ENCODE peak calls at places on chromosomes 1 and 21, in nine cellular contexts. One of them, this sample, is unnamed.

GRCh38 chr1:244280221-244280620 is 171.5 kb downstream of the ADSS2 start:
- DNase-seq in brain microvascular endothelial cell: no peak
- DNase-seq in heart right ventricle: no peak
- DNase-seq in nephron progenitor cell: no peak
- DNase-seq in epithelial cell of esophagus: no peak
- DNase-seq in HCT116: no peak
- DNase-seq in breast epithelium: no peak
- DNase-seq in Panc1: no peak
- DNase-seq in bronchial epithelial cell: no peak
- DNase-seq in this sample: no peak

GRCh38 chr1:16109571-16109970 is 36.1 kb upstream of the FAM131C start:
- DNase-seq in brain microvascular endothelial cell: no peak
- DNase-seq in heart right ventricle: no peak
- DNase-seq in nephron progenitor cell: no peak
- DNase-seq in epithelial cell of esophagus: peak; percentile 78
- DNase-seq in HCT116: no peak
- DNase-seq in breast epithelium: no peak
- DNase-seq in Panc1: no peak
- DNase-seq in bronchial epithelial cell: peak; percentile 79
- DNase-seq in this sample: no peak

GRCh38 chr1:240073097-240073496 is 18.6 kb upstream of the FMN2 start:
- DNase-seq in brain microvascular endothelial cell: no peak
- DNase-seq in heart right ventricle: no peak
- DNase-seq in nephron progenitor cell: no peak
- DNase-seq in epithelial cell of esophagus: no peak
- DNase-seq in HCT116: no peak
- DNase-seq in breast epithelium: no peak
- DNase-seq in Panc1: no peak
- DNase-seq in bronchial epithelial cell: no peak
- DNase-seq in this sample: no peak

GRCh38 chr21:32406405-32406804 is 6.1 kb upstream of the EVA1C start:
- DNase-seq in brain microvascular endothelial cell: no peak
- DNase-seq in heart right ventricle: no peak
- DNase-seq in nephron progenitor cell: no peak
- DNase-seq in epithelial cell of esophagus: no peak
- DNase-seq in HCT116: no peak
- DNase-seq in breast epithelium: no peak
- DNase-seq in Panc1: no peak
- DNase-seq in bronchial epithelial cell: peak; percentile 33
- DNase-seq in this sample: no peak

GRCh38 chr1:21822349-21822748 is 10.3 kb downstream of the LDLRAD2 start:
- DNase-seq in brain microvascular endothelial cell: no peak
- DNase-seq in heart right ventricle: no peak
- DNase-seq in nephron progenitor cell: peak; percentile 56
- DNase-seq in epithelial cell of esophagus: no peak
- DNase-seq in HCT116: no peak
- DNase-seq in breast epithelium: no peak
- DNase-seq in Panc1: no peak
- DNase-seq in bronchial epithelial cell: no peak
- DNase-seq in this sample: no peak

GRCh38 chr1:246147471-246148461 is 359.3 kb downstream of the SMYD3 start:
- DNase-seq in brain microvascular endothelial cell: no peak
- DNase-seq in heart right ventricle: no peak
- DNase-seq in nephron progenitor cell: no peak
- DNase-seq in epithelial cell of esophagus: no peak
- DNase-seq in HCT116: no peak
- DNase-seq in breast epithelium: no peak
- DNase-seq in Panc1: no peak
- DNase-seq in bronchial epithelial cell: no peak
- DNase-seq in this sample: no peak

GRCh38 chr1:156524481-156524869 is 23.9 kb upstream of the MEF2D start:
- DNase-seq in brain microvascular endothelial cell: no peak
- DNase-seq in heart right ventricle: no peak
- DNase-seq in nephron progenitor cell: no peak
- DNase-seq in epithelial cell of esophagus: no peak
- DNase-seq in HCT116: no peak
- DNase-seq in breast epithelium: no peak
- DNase-seq in Panc1: no peak
- DNase-seq in bronchial epithelial cell: no peak
- DNase-seq in this sample: no peak

GRCh38 chr1:173477286-173478098 is at the start of gene PRDX6:
- DNase-seq in brain microvascular endothelial cell: peak; percentile 77
- DNase-seq in heart right ventricle: peak; percentile 87
- DNase-seq in nephron progenitor cell: peak; percentile 58
- DNase-seq in epithelial cell of esophagus: peak; percentile 84
- DNase-seq in HCT116: peak; percentile 2
- DNase-seq in breast epithelium: peak; percentile 56
- DNase-seq in Panc1: no peak
- DNase-seq in bronchial epithelial cell: peak; percentile 50
- DNase-seq in this sample: peak; percentile 59

GRCh38 chr1:36839485-36839884 is 194.8 kb downstream of the GRIK3 start:
- DNase-seq in brain microvascular endothelial cell: no peak
- DNase-seq in heart right ventricle: no peak
- DNase-seq in nephron progenitor cell: no peak
- DNase-seq in epithelial cell of esophagus: no peak
- DNase-seq in HCT116: no peak
- DNase-seq in breast epithelium: no peak
- DNase-seq in Panc1: no peak
- DNase-seq in bronchial epithelial cell: no peak
- DNase-seq in this sample: no peak

GRCh38 chr1:79679916-79680315 is 673.4 kb upstream of the ADGRL4 start:
- DNase-seq in brain microvascular endothelial cell: no peak
- DNase-seq in heart right ventricle: no peak
- DNase-seq in nephron progenitor cell: no peak
- DNase-seq in epithelial cell of esophagus: peak; percentile 75
- DNase-seq in HCT116: no peak
- DNase-seq in breast epithelium: no peak
- DNase-seq in Panc1: no peak
- DNase-seq in bronchial epithelial cell: peak; percentile 22
- DNase-seq in this sample: no peak

GRCh38 chr21:41477641-41478318 is 30.2 kb downstream of the TMPRSS2 start:
- DNase-seq in brain microvascular endothelial cell: no peak
- DNase-seq in heart right ventricle: no peak
- DNase-seq in nephron progenitor cell: no peak
- DNase-seq in epithelial cell of esophagus: no peak
- DNase-seq in HCT116: no peak
- DNase-seq in breast epithelium: peak; percentile 60
- DNase-seq in Panc1: no peak
- DNase-seq in bronchial epithelial cell: no peak
- DNase-seq in this sample: no peak

GRCh38 chr1:193062698-193063463 is 3.5 kb downstream of the RO60 start:
- DNase-seq in brain microvascular endothelial cell: no peak
- DNase-seq in heart right ventricle: no peak
- DNase-seq in nephron progenitor cell: no peak
- DNase-seq in epithelial cell of esophagus: peak; percentile 28
- DNase-seq in HCT116: no peak
- DNase-seq in breast epithelium: no peak
- DNase-seq in Panc1: no peak
- DNase-seq in bronchial epithelial cell: peak; percentile 40
- DNase-seq in this sample: no peak

GRCh38 chr21:29490016-29490415 is 191.3 kb downstream of the BACH1 start:
- DNase-seq in brain microvascular endothelial cell: peak; percentile 40
- DNase-seq in heart right ventricle: no peak
- DNase-seq in nephron progenitor cell: no peak
- DNase-seq in epithelial cell of esophagus: no peak
- DNase-seq in HCT116: no peak
- DNase-seq in breast epithelium: no peak
- DNase-seq in Panc1: no peak
- DNase-seq in bronchial epithelial cell: no peak
- DNase-seq in this sample: no peak

GRCh38 chr1:33716976-33717688 is 146.7 kb upstream of the HMGB4 start:
- DNase-seq in brain microvascular endothelial cell: no peak
- DNase-seq in heart right ventricle: no peak
- DNase-seq in nephron progenitor cell: no peak
- DNase-seq in epithelial cell of esophagus: no peak
- DNase-seq in HCT116: no peak
- DNase-seq in breast epithelium: no peak
- DNase-seq in Panc1: no peak
- DNase-seq in bronchial epithelial cell: no peak
- DNase-seq in this sample: no peak

GRCh38 chr1:184189361-184189760 is 137.8 kb downstream of the TSEN15 start:
- DNase-seq in brain microvascular endothelial cell: no peak
- DNase-seq in heart right ventricle: peak; percentile 22
- DNase-seq in nephron progenitor cell: no peak
- DNase-seq in epithelial cell of esophagus: no peak
- DNase-seq in HCT116: no peak
- DNase-seq in breast epithelium: no peak
- DNase-seq in Panc1: no peak
- DNase-seq in bronchial epithelial cell: no peak
- DNase-seq in this sample: no peak

GRCh38 chr1:31795801-31796621 is 19.8 kb downstream of the SPOCD1 start:
- DNase-seq in brain microvascular endothelial cell: peak; percentile 86
- DNase-seq in heart right ventricle: no peak
- DNase-seq in nephron progenitor cell: no peak
- DNase-seq in epithelial cell of esophagus: peak; percentile 49
- DNase-seq in HCT116: no peak
- DNase-seq in breast epithelium: peak; percentile 47
- DNase-seq in Panc1: no peak
- DNase-seq in bronchial epithelial cell: peak; percentile 29
- DNase-seq in this sample: no peak

GRCh38 chr1:109624215-109625010 is 4.8 kb downstream of the AMPD2 start:
- DNase-seq in brain microvascular endothelial cell: no peak
- DNase-seq in heart right ventricle: no peak
- DNase-seq in nephron progenitor cell: no peak
- DNase-seq in epithelial cell of esophagus: no peak
- DNase-seq in HCT116: no peak
- DNase-seq in breast epithelium: no peak
- DNase-seq in Panc1: no peak
- DNase-seq in bronchial epithelial cell: no peak
- DNase-seq in this sample: no peak

GRCh38 chr1:224542783-224543440 is 73.2 kb upstream of the CNIH3 start:
- DNase-seq in brain microvascular endothelial cell: peak; percentile 98
- DNase-seq in heart right ventricle: no peak
- DNase-seq in nephron progenitor cell: no peak
- DNase-seq in epithelial cell of esophagus: peak; percentile 94
- DNase-seq in HCT116: peak; percentile 84
- DNase-seq in breast epithelium: no peak
- DNase-seq in Panc1: no peak
- DNase-seq in bronchial epithelial cell: peak; percentile 99
- DNase-seq in this sample: peak; percentile 45

DNA sequence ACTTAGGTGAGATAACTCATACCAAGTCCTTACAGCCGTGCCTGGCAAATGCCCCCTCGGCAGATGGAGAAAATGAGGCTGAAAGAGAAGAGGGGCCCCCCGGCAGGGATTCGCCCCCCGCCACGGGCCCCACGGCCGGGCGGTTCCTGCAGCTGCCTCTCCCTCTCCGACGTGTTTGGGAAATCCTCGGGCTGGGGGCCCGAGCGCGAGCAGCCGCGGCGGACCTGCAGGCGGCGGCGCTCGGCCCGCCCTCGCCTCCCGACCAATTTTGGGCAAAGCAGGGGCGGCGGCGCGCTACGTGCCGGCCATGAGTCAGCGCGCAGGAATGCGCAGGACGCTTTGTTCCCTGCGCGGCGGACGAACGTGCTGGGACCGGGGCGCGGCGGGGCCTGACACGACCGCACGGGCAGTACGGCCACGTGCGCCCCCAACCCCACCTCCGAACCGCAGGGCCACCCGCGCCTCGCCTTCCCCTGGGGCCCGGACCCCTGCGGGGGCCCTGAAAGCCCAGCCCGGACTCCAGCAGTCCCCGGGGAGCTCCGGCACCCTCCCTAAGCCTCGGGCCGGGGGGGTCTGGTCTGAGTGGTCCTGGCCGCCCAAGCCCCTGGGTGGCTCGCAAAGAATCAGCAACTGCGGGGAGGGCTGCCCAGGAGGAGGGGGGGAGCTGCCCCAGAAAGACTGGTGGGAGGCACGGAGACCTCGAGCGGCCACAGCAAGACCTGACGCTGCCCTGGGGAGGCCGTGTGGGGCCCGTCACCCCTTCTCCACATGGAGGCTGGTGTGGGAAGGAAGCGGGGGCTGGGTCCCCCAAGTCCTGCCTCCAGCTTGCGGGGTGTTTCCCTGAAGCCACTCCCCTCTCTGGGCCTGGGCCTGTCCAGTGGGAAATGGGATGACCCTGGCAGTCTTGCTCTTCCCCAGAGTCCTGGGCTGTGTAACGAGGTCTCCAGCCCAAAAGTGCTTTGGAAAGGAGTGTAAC is 11.9 kb upstream of the EDN2 start:
- DNase-seq in brain microvascular endothelial cell: no peak
- DNase-seq in heart right ventricle: peak; percentile 84
- DNase-seq in nephron progenitor cell: peak; percentile 84
- DNase-seq in epithelial cell of esophagus: peak; percentile 91
- DNase-seq in HCT116: peak; percentile 73
- DNase-seq in breast epithelium: peak; percentile 87
- DNase-seq in Panc1: no peak
- DNase-seq in bronchial epithelial cell: peak; percentile 72
- DNase-seq in this sample: peak; percentile 90
- TF ChIP-seq CTCF in brain microvascular endothelial cell: no peak
- TF ChIP-seq CTCF in heart right ventricle: no peak
- TF ChIP-seq CTCF in nephron progenitor cell: no peak
- TF ChIP-seq CTCF in epithelial cell of esophagus: no peak
- TF ChIP-seq CTCF in HCT116: no peak
- TF ChIP-seq CTCF in breast epithelium: peak; percentile 8
- TF ChIP-seq CTCF in Panc1: no peak
- TF ChIP-seq CTCF in bronchial epithelial cell: no peak
- TF ChIP-seq CTCF in this sample: no peak

GRCh38 chr1:9573723-9574122 is 15.0 kb upstream of the TMEM201 start:
- DNase-seq in brain microvascular endothelial cell: no peak
- DNase-seq in heart right ventricle: no peak
- DNase-seq in nephron progenitor cell: no peak
- DNase-seq in epithelial cell of esophagus: no peak
- DNase-seq in HCT116: no peak
- DNase-seq in breast epithelium: no peak
- DNase-seq in Panc1: no peak
- DNase-seq in bronchial epithelial cell: no peak
- DNase-seq in this sample: no peak
- TF ChIP-seq CTCF in brain microvascular endothelial cell: peak; percentile 47
- TF ChIP-seq CTCF in heart right ventricle: peak; percentile 34
- TF ChIP-seq CTCF in nephron progenitor cell: peak; percentile 34
- TF ChIP-seq CTCF in epithelial cell of esophagus: peak; percentile 40
- TF ChIP-seq CTCF in HCT116: peak; percentile 57
- TF ChIP-seq CTCF in breast epithelium: peak; percentile 40
- TF ChIP-seq CTCF in Panc1: peak; percentile 64
- TF ChIP-seq CTCF in bronchial epithelial cell: peak; percentile 15
- TF ChIP-seq CTCF in this sample: peak; percentile 21

GRCh38 chr1:182718311-182718710 is 33.9 kb upstream of the RGS8 start:
- DNase-seq in brain microvascular endothelial cell: no peak
- DNase-seq in heart right ventricle: no peak
- DNase-seq in nephron progenitor cell: no peak
- DNase-seq in epithelial cell of esophagus: no peak
- DNase-seq in HCT116: no peak
- DNase-seq in breast epithelium: no peak
- DNase-seq in Panc1: no peak
- DNase-seq in bronchial epithelial cell: no peak
- DNase-seq in this sample: no peak
- TF ChIP-seq CTCF in brain microvascular endothelial cell: peak; percentile 17
- TF ChIP-seq CTCF in heart right ventricle: no peak
- TF ChIP-seq CTCF in nephron progenitor cell: no peak
- TF ChIP-seq CTCF in epithelial cell of esophagus: no peak
- TF ChIP-seq CTCF in HCT116: no peak
- TF ChIP-seq CTCF in breast epithelium: no peak
- TF ChIP-seq CTCF in Panc1: no peak
- TF ChIP-seq CTCF in bronchial epithelial cell: no peak
- TF ChIP-seq CTCF in this sample: no peak

DNA sequence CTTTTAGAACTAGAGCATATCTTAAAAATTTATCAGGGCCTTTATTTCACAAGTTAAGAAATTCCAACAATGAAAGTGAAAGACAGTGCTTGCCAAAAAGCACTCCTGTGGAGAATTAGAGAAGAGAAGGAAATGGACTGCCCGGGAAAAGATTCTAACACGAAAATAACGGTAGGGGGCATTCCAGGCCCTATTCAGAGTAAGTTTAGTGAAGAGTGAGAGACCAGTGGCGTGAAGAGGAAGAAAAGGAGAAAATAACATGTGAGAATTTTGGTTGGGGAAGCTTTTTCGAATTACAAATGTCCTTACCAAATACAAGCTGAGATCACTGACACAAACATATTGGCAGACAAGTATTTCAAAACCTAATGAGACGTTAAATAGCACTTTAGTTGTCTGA is 38.4 kb upstream of the RBM34 start:
- DNase-seq in brain microvascular endothelial cell: peak; percentile 47
- DNase-seq in heart right ventricle: no peak
- DNase-seq in nephron progenitor cell: no peak
- DNase-seq in epithelial cell of esophagus: peak; percentile 16
- DNase-seq in HCT116: no peak
- DNase-seq in breast epithelium: no peak
- DNase-seq in Panc1: no peak
- DNase-seq in bronchial epithelial cell: peak; percentile 18
- DNase-seq in this sample: no peak
- TF ChIP-seq CTCF in brain microvascular endothelial cell: peak; percentile 59
- TF ChIP-seq CTCF in heart right ventricle: no peak
- TF ChIP-seq CTCF in nephron progenitor cell: peak; percentile 13
- TF ChIP-seq CTCF in epithelial cell of esophagus: peak; percentile 25
- TF ChIP-seq CTCF in HCT116: no peak
- TF ChIP-seq CTCF in breast epithelium: peak; percentile 12
- TF ChIP-seq CTCF in Panc1: no peak
- TF ChIP-seq CTCF in bronchial epithelial cell: peak; percentile 12
- TF ChIP-seq CTCF in this sample: no peak

This sample was measured in Calu3.